ENCODE peak calls at places on chromosomes 4 and X, in six cellular contexts. R, C, P, L, N and I are unnamed samples.

GRCh38 chr4:70849277-70849676 is 9.6 kb upstream of the GRSF1 start:
- DNase-seq in R (no peak), C (no peak), P (no peak), L (no peak), N (no peak), I (peak)

GRCh38 chr4:73715659-73716058 is 24.7 kb upstream of the CXCL8 start:
- DNase-seq in R (no peak), C (no peak), P (no peak), L (no peak), N (no peak), I (no peak)

GRCh38 chrX:13843150-13843721 is 26.3 kb upstream of the GPM6B start:
- DNase-seq in R (no peak), C (no peak), P (no peak), L (no peak), N (no peak), I (no peak)

GRCh38 chrX:154486396-154487207 is at the start of gene UBL4A:
- DNase-seq in R (peak), C (peak), P (peak), L (peak), N (peak), I (peak)

GRCh38 chrX:100659431-100660137 is 15.6 kb downstream of the SRPX2 start:
- DNase-seq in R (peak), C (no peak), P (no peak), L (no peak), N (no peak), I (no peak)

GRCh38 chrX:12360389-12360788 is 222.1 kb downstream of the FRMPD4 start:
- DNase-seq in R (no peak), C (peak), P (no peak), L (no peak), N (no peak), I (no peak)

GRCh38 chr4:165787516-165788274 is 85.3 kb upstream of the TLL1 start:
- DNase-seq in R (no peak), C (peak), P (no peak), L (no peak), N (no peak), I (no peak)

GRCh38 chr4:94434505-94434904 is 17.2 kb upstream of the PDLIM5 start:
- DNase-seq in R (no peak), C (no peak), P (no peak), L (no peak), N (no peak), I (no peak)

GRCh38 chr4:27198246-27198645 is 337.6 kb downstream of the STIM2 start:
- DNase-seq in R (no peak), C (no peak), P (no peak), L (no peak), N (no peak), I (no peak)

GRCh38 chr4:168522829-168523228 is 26.0 kb downstream of the PALLD start:
- DNase-seq in R (no peak), C (no peak), P (no peak), L (no peak), N (no peak), I (no peak)

GRCh38 chrX:153214934-153215333 is 35.9 kb downstream of the MAGEA1 start:
- DNase-seq in R (no peak), C (no peak), P (no peak), L (no peak), N (no peak), I (no peak)

GRCh38 chr4:82797591-82798081 is 960 bp downstream of the SCD5 start:
- DNase-seq in R (no peak), C (peak), P (peak), L (no peak), N (peak), I (peak)

GRCh38 chrX:16067886-16068515 is 55.4 kb upstream of the GRPR start:
- DNase-seq in R (no peak), C (no peak), P (no peak), L (no peak), N (no peak), I (no peak)

GRCh38 chrX:21932277-21932996 is 8.1 kb upstream of the SMS start:
- DNase-seq in R (no peak), C (peak), P (no peak), L (no peak), N (no peak), I (no peak)

GRCh38 chr4:184100297-184100885 is 117.3 kb downstream of the ENPP6 start:
- DNase-seq in R (peak), C (no peak), P (peak), L (peak), N (no peak), I (no peak)

GRCh38 chr4:184489771-184490170 is 15.4 kb upstream of the IRF2 start:
- DNase-seq in R (no peak), C (no peak), P (no peak), L (no peak), N (no peak), I (no peak)

GRCh38 chr4:180542445-180543100 is 1700.6 kb upstream of the TENM3 start:
- DNase-seq in R (no peak), C (peak), P (no peak), L (no peak), N (no peak), I (no peak)

GRCh38 chrX:34875204-34875603 is 67.4 kb upstream of the FAM47B start:
- DNase-seq in R (no peak), C (peak), P (no peak), L (no peak), N (no peak), I (no peak)

GRCh38 chr4:121181493-121181892 is 17.4 kb upstream of the TNIP3 start:
- DNase-seq in R (no peak), C (no peak), P (no peak), L (no peak), N (no peak), I (no peak)

GRCh38 chr4:2489841-2490552 is 21.1 kb downstream of the RNF4 start:
- DNase-seq in R (no peak), C (no peak), P (no peak), L (no peak), N (no peak), I (no peak)

GRCh38 chr4:152644130-152644529 is 35.7 kb downstream of the TMEM154 start:
- DNase-seq in R (no peak), C (no peak), P (no peak), L (no peak), N (no peak), I (no peak)

GRCh38 chrX:21905976-21906375 is 34.5 kb upstream of the SMS start:
- DNase-seq in R (no peak), C (no peak), P (no peak), L (no peak), N (no peak), I (no peak)

GRCh38 chr4:117134386-117134785 is 49.0 kb upstream of the TRAM1L1 start:
- DNase-seq in R (no peak), C (peak), P (no peak), L (no peak), N (peak), I (no peak)

GRCh38 chr4:26267087-26267486 is 53.7 kb upstream of the RBPJ start:
- DNase-seq in R (peak), C (no peak), P (no peak), L (no peak), N (no peak), I (no peak)

GRCh38 chr4:156472624-156473023 is 499.0 kb downstream of the PDGFC start:
- DNase-seq in R (no peak), C (peak), P (no peak), L (no peak), N (no peak), I (no peak)

GRCh38 chr4:139689093-139689722 is 23.6 kb downstream of the MGST2 start:
- DNase-seq in R (no peak), C (no peak), P (no peak), L (no peak), N (no peak), I (no peak)

GRCh38 chrX:54944816-54945215 is 24.2 kb downstream of the TRO start:
- DNase-seq in R (no peak), C (no peak), P (no peak), L (no peak), N (no peak), I (no peak)

GRCh38 chr4:72568959-72569718 is at the start of gene ADAMTS3:
- DNase-seq in R (peak), C (peak), P (peak), L (no peak), N (peak), I (no peak)
- TF ChIP-seq CTCF in R (no peak), C (no peak), P (no peak), L (no peak), N (no peak), I (no peak)

DNA sequence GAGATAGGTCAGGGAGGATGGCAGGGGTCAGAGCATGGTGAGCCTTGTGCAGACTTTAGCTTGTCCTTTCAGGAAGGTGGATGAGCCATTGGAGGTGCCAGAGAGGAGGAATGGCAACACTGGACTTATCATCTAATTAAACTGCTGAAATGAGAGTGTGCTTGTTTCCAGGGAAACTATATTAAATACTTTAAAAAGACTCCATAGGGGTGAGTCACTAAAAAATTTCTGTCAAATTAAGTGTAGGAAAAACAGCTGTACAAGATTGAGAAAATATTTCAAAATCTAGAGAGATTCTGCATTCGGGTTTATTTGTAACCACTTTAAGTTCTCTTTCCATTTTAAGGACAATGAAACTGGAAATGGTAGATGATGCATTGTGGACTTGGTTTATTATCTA is 11.4 kb downstream of the FRAS1 start:
- DNase-seq in R (no peak), C (no peak), P (no peak), L (no peak), N (no peak), I (no peak)
- TF ChIP-seq CTCF in R (no peak), C (no peak), P (no peak), L (no peak), N (no peak), I (no peak)

GRCh38 chrX:116490091-116490490 is 27.3 kb upstream of the CT83 start:
- DNase-seq in R (no peak), C (no peak), P (no peak), L (no peak), N (no peak), I (no peak)
- TF ChIP-seq CTCF in R (peak), C (peak), P (no peak), L (no peak), N (no peak), I (no peak)

DNA sequence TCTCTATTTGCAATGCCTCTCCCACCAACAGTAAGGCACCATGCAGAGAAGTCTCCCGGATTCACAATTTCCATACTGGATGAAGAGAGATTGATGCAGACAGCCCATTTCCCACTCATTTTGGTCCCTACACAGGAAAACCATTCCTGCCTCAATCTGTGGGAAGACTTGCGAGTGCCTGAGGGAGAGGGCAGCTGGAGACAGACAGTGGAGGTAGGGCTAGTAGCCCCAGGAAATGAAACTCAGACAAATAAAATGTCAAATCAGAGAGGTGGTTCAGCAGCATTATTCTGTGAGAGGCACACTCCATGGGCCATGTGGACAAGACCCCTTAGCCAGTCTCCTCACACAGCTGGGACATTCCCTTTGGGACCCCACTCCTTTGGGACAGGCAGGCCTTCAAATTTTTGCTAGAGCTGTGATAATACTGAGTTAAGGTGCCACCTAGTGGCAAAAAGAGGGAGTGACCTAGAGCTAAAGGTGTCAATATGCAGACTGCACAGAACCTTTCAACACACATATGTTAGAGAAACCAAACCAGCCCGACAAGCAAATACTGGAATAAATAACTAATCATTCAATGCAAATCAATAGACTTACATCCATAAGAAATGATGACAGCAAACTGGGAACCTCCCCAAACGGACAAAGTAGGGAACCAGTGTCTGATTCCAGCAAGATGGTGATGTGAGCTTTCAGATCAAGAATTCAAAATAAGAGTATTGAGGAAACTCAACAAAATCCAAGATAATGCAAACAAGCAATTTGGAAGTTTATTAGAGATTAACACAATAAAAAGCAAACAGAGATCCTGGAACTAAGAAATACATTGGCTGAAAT is 1865.3 kb upstream of the AGA start:
- DNase-seq in R (peak), C (peak), P (no peak), L (no peak), N (peak), I (peak)
- TF ChIP-seq CTCF in R (peak), C (peak), P (peak), L (no peak), N (peak), I (peak)

DNA sequence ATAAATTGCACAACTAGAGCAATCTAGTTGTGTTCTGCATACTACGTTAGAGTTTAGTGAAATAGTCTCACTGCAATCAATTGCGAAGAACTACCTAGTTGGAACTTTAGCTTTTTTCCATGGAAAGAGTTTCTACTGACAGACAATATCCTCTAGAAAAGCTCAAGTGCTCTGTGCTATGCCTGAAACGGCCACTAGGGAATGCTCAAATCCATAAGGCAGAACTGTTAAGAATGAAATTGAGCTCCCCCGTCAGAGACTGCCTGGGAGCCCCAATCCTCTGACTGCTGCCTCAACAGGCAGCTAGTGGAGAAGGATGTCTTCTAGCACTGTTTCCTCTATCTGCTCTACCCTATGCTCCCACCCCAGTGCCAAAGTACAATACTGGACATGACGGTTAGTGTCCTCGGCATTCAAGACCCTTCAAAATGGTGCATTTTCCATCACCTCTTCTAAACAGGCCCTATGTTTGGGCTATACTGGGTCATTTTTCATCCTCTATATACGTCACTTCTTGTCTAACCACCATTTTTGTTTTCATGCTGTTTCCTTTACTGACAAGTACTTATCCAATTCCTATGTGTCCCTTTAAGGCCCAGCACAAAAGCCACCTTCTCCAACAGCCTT is 35.3 kb downstream of the FRMD7 start:
- DNase-seq in R (peak), C (peak), P (no peak), L (peak), N (peak), I (peak)
- TF ChIP-seq CTCF in R (peak), C (peak), P (peak), L (peak), N (peak), I (peak)

GRCh38 chr4:95544433-95545103 is 4.2 kb downstream of the UNC5C start:
- DNase-seq in R (no peak), C (peak), P (no peak), L (no peak), N (no peak), I (no peak)
- TF ChIP-seq CTCF in R (no peak), C (peak), P (no peak), L (no peak), N (no peak), I (no peak)